ENCODE peak calls at places on chromosome 21, in five cellular contexts. E, T, X, C and Y are unnamed samples.

GRCh38 chr21:27425574-27425973 is 458.7 kb upstream of the ADAMTS5 start:
- DNase-seq in X (no peak), C (peak), T (no peak), E (no peak), Y (no peak)

GRCh38 chr21:46423546-46424061 is 35.1 kb upstream of the DIP2A start:
- DNase-seq in C (no peak), X (no peak), E (peak), T (no peak), Y (peak)

GRCh38 chr21:46221664-46222435 is 6.7 kb downstream of the LSS start:
- DNase-seq in T (no peak), E (no peak), C (no peak), X (no peak), Y (no peak)

GRCh38 chr21:26148071-26148470 is 22.5 kb downstream of the APP start:
- DNase-seq in X (no peak), E (no peak), C (no peak), T (no peak), Y (peak)

GRCh38 chr21:46604975-46605758 is at the start of gene S100B:
- DNase-seq in X (peak), E (no peak), C (peak), T (no peak), Y (peak)

GRCh38 chr21:41294548-41295231 is 21.9 kb upstream of the FAM3B start:
- DNase-seq in X (no peak), C (no peak), E (no peak), T (no peak), Y (no peak)

GRCh38 chr21:43313221-43313938 is 113.6 kb downstream of the SIK1 start:
- DNase-seq in C (no peak), T (no peak), X (no peak), E (peak), Y (no peak)

GRCh38 chr21:46217511-46218196 is 10.9 kb downstream of the LSS start:
- DNase-seq in C (no peak), X (no peak), T (no peak), E (no peak), Y (no peak)

GRCh38 chr21:42083361-42083690 is 12.2 kb downstream of the UMODL1 start:
- DNase-seq in X (no peak), C (no peak), T (no peak), E (no peak), Y (no peak)

GRCh38 chr21:41830764-41831452 is 48.2 kb downstream of the PRDM15 start:
- DNase-seq in E (no peak), X (no peak), T (no peak), C (no peak), Y (no peak)

GRCh38 chr21:42820513-42821465 is 58.5 kb downstream of the WDR4 start:
- DNase-seq in X (no peak), T (no peak), C (no peak), E (no peak), Y (no peak)

GRCh38 chr21:28069446-28069845 is 923.2 kb downstream of the LTN1 start:
- DNase-seq in T (no peak), C (peak), E (no peak), X (no peak), Y (no peak)

GRCh38 chr21:30979054-30979453 is 59.2 kb downstream of the KRTAP19-8 start:
- DNase-seq in C (no peak), T (no peak), E (no peak), X (no peak), Y (peak)

GRCh38 chr21:30717105-30717504 is 1.5 kb downstream of the KRTAP21-3 start:
- DNase-seq in E (no peak), C (no peak), T (no peak), X (no peak), Y (no peak)

DNA sequence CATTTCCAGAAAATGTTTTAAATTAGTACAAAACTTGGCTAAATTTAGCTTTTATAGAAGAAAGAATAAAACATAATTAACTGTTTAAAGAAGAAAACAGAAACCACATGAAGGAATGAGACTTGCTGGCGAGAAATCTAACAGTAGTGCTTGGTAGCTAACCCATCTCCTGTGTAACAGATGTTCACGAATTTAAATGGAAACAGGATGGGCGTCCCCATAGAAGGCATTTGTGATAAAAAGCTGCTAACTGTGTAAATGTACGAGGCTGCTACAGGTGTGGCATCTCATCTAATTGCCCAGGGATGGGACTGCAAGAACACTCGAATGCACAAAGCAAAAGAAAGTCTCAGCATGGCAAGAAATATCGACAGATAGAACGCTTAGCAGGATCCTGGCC is 112.8 kb downstream of the RUNX1 start:
- DNase-seq in T (no peak), E (peak), C (no peak), X (no peak), Y (peak)
- H3K4me3 ChIP-seq in T (no peak), E (no peak), C (peak), X (no peak), Y (peak)

DNA sequence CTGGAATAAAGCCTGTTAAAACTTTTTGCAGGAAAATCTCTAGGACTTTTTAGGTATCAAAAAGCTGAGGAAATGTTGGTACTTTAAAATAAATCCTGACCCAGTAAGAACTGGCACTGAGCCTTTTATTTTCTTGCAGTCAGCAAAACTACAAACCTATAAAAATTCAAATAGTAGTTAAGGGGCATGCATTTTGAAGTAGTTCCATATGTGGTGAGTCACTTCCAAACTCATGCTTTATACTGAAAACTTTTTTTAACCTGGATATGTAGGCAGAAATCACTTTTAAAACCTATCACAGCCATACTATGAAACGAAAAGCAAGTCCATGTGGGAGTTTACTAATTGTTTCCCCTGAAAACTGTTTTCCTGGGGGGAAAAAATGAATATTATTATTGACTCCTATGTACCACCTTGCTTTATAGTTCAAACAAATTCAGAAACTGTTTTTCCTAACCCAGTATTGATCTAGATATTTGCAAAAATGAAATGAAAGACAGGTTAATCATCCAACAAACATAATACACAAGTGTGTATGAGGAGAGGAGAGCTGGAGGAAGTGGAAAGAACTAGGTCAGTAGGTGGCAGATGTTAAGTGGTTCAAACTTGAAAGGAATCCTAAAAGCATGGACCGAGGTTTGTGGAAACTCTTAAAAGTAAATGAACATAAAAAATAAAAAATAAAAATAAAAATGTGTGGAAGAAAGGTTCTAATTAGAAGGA is 30.5 kb downstream of the NRIP1 start:
- DNase-seq in C (no peak), X (no peak), E (no peak), T (no peak), Y (no peak)
- H3K4me3 ChIP-seq in C (no peak), X (no peak), E (no peak), T (no peak), Y (no peak)

GRCh38 chr21:38751379-38752050 is 54.2 kb upstream of the ETS2 start:
- DNase-seq in C (no peak), X (no peak), E (no peak), T (no peak), Y (no peak)

GRCh38 chr21:38756746-38757145 is 49.0 kb upstream of the ETS2 start:
- DNase-seq in E (no peak), C (peak), T (no peak), X (no peak), Y (no peak)

GRCh38 chr21:38753114-38754100 is 52.3 kb upstream of the ETS2 start:
- DNase-seq in E (no peak), X (no peak), C (peak), T (no peak), Y (no peak)

GRCh38 chr21:38747796-38748195 is 57.9 kb upstream of the ETS2 start:
- DNase-seq in E (no peak), C (no peak), X (no peak), T (no peak), Y (no peak)

DNA sequence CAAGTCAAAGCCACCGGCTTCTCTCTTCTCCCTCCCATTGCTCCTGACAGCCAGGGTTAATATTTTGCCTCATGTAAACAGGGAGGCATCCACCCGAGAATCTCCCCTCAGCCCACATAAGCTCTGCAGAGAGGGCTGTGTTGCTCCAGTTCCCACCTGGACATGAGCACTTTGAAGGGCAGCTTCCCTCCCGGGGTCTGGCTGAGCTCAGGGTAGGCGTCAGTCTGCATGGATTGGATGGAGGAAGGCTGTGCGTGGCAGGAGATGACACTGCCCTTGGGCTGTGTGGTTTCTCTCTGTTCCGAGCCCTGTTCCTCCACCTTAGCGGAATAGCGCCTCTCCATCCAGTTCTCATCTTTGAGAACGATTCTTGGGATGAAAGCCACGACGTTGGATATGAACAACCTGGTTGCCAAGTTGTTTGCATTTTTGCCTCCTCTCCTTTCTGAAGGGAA is 53.7 kb upstream of the ETS2 start:
- DNase-seq in E (no peak), T (no peak), C (no peak), X (no peak), Y (no peak)
- H3K4me3 ChIP-seq in E (no peak), T (no peak), C (no peak), X (no peak), Y (no peak)

GRCh38 chr21:36642777-36643176 is 56.1 kb upstream of the SIM2 start:
- DNase-seq in E (no peak), T (no peak), X (no peak), C (no peak), Y (no peak)

GRCh38 chr21:36639769-36640168 is 59.1 kb upstream of the SIM2 start:
- DNase-seq in T (no peak), E (no peak), C (no peak), X (no peak), Y (peak)

GRCh38 chr21:36641346-36641745 is 57.6 kb upstream of the SIM2 start:
- DNase-seq in E (no peak), T (no peak), X (no peak), C (no peak), Y (no peak)

GRCh38 chr21:36641886-36642285 is 57.0 kb upstream of the SIM2 start:
- DNase-seq in T (no peak), C (no peak), X (no peak), E (no peak), Y (no peak)

DNA sequence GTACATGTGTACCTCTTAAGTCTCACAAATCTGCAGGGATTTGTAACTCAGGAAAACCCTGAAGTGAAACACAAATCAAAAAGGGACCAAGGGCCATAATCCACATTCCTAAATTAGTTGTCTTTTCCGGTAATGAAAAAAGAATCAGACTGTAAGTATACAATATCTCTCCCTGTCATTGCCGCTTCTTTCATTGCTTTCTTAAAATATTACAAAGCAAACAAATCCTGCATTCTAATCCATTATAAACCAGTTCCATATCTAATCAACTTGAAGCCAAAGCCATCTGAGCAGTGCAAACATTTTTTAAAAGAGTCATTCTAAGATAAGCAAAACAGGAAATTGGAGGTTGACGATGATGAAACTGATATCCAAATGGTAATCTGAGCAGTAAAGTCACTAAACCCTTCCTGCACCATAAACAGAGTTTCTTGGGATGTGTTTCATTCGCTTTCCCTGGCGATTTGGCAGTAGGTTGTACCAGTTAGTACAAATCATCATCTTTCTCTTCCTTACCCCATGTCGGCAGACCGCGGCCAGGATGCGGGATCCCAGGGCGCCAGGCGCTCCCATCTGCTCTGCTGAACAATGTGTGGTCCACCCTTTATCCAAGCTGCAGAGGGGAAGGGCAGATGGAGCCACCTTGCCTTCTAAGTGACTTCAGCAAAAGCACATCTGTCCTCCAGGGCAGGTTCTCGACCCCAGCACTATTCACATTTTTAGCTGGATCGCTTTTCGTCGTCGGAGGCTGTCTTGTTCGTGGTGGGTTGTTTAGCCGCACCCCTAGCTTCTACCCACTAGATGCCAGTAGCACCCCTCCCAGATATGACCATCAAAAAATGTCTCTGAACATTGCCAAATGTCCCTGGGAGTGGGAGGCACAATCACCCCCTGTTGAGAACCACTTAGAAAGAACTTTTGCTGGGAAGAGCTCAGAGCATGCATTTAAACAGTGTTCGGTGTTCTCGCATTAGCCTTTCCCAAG is 58.4 kb upstream of the SIM2 start:
- DNase-seq in C (no peak), T (no peak), X (no peak), E (no peak), Y (peak)
- H3K4me3 ChIP-seq in C (no peak), T (no peak), X (no peak), E (no peak), Y (no peak)

GRCh38 chr21:29196664-29197052 is 66.2 kb downstream of the MAP3K7CL start:
- DNase-seq in T (no peak), X (no peak), E (no peak), C (no peak), Y (no peak)

GRCh38 chr21:29194342-29194741 is 63.9 kb downstream of the MAP3K7CL start:
- DNase-seq in T (no peak), C (no peak), E (no peak), X (no peak), Y (no peak)

GRCh38 chr21:29193907-29194306 is 63.5 kb downstream of the MAP3K7CL start:
- DNase-seq in C (no peak), E (no peak), X (no peak), T (no peak), Y (no peak)

GRCh38 chr21:29194847-29195246 is 64.4 kb downstream of the MAP3K7CL start:
- DNase-seq in T (no peak), C (no peak), E (no peak), X (no peak), Y (no peak)

DNA sequence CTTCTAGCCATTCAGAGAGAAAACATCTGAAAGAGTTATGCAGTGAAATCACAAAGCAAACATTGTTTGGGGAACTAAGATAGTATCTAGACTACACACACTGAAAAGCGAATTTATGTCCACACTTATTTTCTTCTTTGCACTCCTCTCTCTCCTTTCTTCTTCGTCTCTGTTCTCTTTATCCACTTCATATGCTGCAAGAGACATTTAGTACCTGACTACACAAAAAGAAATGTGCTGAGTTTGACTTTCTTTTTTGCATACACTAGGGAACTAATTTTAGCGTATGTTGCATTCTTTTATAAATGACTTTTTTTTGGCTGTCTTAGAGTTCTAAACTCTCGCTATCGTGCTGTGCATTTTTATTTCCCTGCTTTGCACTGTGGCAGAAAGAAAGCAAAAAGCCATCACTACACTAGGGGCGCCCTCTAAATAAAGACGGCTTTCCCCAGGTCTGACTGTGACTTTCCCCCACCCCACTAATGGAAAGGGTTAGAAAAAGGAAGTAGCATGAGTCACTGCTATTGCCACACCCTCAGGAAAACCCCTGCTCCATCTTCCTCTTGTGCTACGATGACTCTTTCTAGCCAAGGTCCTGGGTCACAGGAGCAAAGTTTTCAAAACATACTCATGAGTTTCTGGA is 65.7 kb downstream of the MAP3K7CL start:
- DNase-seq in X (no peak), E (peak), C (peak), T (peak), Y (peak)
- H3K4me3 ChIP-seq in X (peak), E (no peak), C (no peak), T (no peak), Y (no peak)

GRCh38 chr21:32581732-32582131 is 3.6 kb downstream of the TCP10L start:
- DNase-seq in X (no peak), C (no peak), T (no peak), E (no peak), Y (no peak)

GRCh38 chr21:32585970-32586369 is 647 bp upstream of the TCP10L start:
- DNase-seq in E (no peak), T (no peak), C (no peak), X (no peak), Y (no peak)

GRCh38 chr21:32587112-32587511 is 1.8 kb upstream of the TCP10L start:
- DNase-seq in E (no peak), T (no peak), X (no peak), C (no peak), Y (no peak)

GRCh38 chr21:32585042-32585710 is at the start of gene TCP10L:
- DNase-seq in C (no peak), E (no peak), X (no peak), T (no peak), Y (no peak)

DNA sequence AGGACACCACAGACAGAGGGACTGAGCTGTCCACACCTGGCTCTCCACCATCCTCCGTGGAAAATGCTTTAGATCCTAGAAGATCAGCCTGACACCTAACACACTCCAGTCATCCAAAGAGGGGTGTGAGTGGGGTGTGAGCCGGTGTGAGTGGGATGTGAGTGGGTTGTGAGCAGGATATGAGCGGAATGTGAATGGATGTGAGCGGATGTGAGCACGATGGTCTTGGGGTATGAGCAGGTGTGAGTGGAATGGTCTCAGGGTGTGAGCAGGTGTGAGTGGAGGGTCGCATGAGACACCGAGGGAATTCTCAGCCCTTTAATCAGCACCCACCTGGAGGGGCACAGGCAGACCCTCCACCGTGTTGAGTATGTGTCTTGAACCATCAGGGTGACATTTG is 851 bp downstream of the TCP10L start:
- DNase-seq in X (no peak), E (no peak), T (no peak), C (no peak), Y (no peak)
- H3K4me3 ChIP-seq in X (no peak), E (no peak), T (no peak), C (no peak), Y (no peak)

DNA sequence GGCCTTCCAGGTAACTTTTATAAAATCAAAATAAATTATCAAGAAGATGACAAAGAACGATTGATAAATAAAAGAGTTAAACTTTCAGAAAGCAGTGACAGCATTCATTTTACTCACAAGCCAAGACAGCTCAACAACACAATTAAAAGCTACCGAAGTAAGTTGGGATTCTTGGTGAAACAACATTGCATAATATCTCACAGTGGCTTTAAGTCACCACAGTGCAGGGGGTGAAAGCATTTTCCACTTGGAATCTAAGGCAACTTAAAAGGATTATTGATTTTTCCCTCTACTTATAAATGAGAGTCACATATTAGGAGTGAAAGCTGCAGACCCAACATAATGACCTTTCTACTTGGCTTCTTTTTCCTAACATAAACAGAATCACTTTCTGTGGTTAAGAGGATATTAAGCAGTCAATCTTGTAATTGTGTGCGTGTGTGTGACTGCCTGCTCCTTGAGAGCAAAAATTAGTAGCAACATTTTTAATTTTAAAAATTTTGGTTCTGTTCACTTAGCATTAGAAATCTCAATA is 536.6 kb upstream of the CXADR start:
- DNase-seq in X (no peak), C (no peak), E (no peak), T (no peak), Y (no peak)
- H3K4me3 ChIP-seq in X (no peak), C (no peak), E (no peak), T (no peak), Y (no peak)

GRCh38 chr21:17793271-17793670 is 25.9 kb downstream of the C21orf91 start:
- DNase-seq in T (no peak), E (no peak), X (no peak), C (no peak), Y (no peak)
- H3K4me3 ChIP-seq in T (peak), E (no peak), X (peak), C (no peak), Y (no peak)

GRCh38 chr21:36747114-36747814 is 48.3 kb downstream of the SIM2 start:
- DNase-seq in T (no peak), X (no peak), C (no peak), E (no peak), Y (no peak)
- H3K4me3 ChIP-seq in T (no peak), X (peak), C (peak), E (no peak), Y (no peak)